ENCODE peak calls at places on chromosomes 11 and 22, in four cellular contexts. P, U, T and O are unnamed samples.
A peak's percentile ranks its signal among the peaks of the same experiment; 100 is the strongest.

GRCh38 chr22:31173386-31174145 is 13.6 kb downstream of the RNF185 start:
- DNase-seq in P (peak; percentile 57), T (peak; percentile 79), U (no peak), O (peak; percentile 60)

GRCh38 chr11:44565746-44566558 is 489 bp downstream of the CD82 start:
- DNase-seq in T (no peak), P (no peak), U (no peak), O (no peak)

GRCh38 chr11:61911701-61912529 is 5.5 kb downstream of the RAB3IL1 start:
- DNase-seq in P (no peak), T (no peak), U (no peak), O (no peak)

GRCh38 chr22:45159652-45160462 is 3.9 kb upstream of the NUP50 start:
- DNase-seq in T (no peak), P (no peak), U (no peak), O (no peak)

GRCh38 chr11:67195971-67196418 is 70.3 kb upstream of the GRK2 start:
- DNase-seq in T (peak; percentile 89), U (no peak), P (peak; percentile 73), O (no peak)

GRCh38 chr11:6402561-6402981 is 12.3 kb downstream of the SMPD1 start:
- DNase-seq in T (no peak), U (no peak), P (no peak), O (no peak)

GRCh38 chr11:68313574-68314202 is 1.3 kb downstream of the LRP5 start:
- DNase-seq in T (no peak), P (no peak), U (no peak), O (no peak)

GRCh38 chr11:126163074-126163700 is 48.3 kb downstream of the RPUSD4 start:
- DNase-seq in P (peak; percentile 82), T (peak; percentile 91), U (no peak), O (no peak)

GRCh38 chr11:134802598-134802997 is 390.6 kb upstream of the B3GAT1 start:
- DNase-seq in U (no peak), P (no peak), T (no peak), O (no peak)

GRCh38 chr11:76330651-76331050 is 50.3 kb downstream of the THAP12 start:
- DNase-seq in P (no peak), U (no peak), T (no peak), O (no peak)

GRCh38 chr11:70270877-70271634 is 566 bp downstream of the PPFIA1 start:
- DNase-seq in P (peak; percentile 17), U (peak; percentile 47), T (peak; percentile 18), O (peak; percentile 20)

GRCh38 chr11:80107415-80107814 is 666.6 kb upstream of the TENM4 start:
- DNase-seq in T (no peak), P (no peak), U (no peak), O (no peak)

GRCh38 chr11:120554771-120555432 is 43.4 kb downstream of the GRIK4 start:
- DNase-seq in U (no peak), P (no peak), T (no peak), O (peak; percentile 24)

GRCh38 chr11:66047541-66048365 is 1.2 kb downstream of the GAL3ST3 start:
- DNase-seq in P (no peak), U (no peak), T (no peak), O (no peak)

GRCh38 chr11:119166368-119167076 is 2.0 kb upstream of the NLRX1 start:
- DNase-seq in T (no peak), U (no peak), P (no peak), O (no peak)

GRCh38 chr11:44572431-44572830 is 7.0 kb downstream of the CD82 start:
- DNase-seq in T (no peak), P (no peak), U (no peak), O (no peak)

GRCh38 chr11:130124096-130124495 is 35.5 kb upstream of the ST14 start:
- DNase-seq in U (peak; percentile 72), T (peak; percentile 78), P (peak; percentile 51), O (peak; percentile 38)

GRCh38 chr11:62702241-62702640 is 5.0 kb downstream of the BSCL2 start:
- DNase-seq in U (no peak), P (no peak), T (no peak), O (no peak)

GRCh38 chr11:3081386-3081751 is 24.1 kb upstream of the CARS1 start:
- DNase-seq in T (no peak), P (no peak), U (no peak), O (no peak)

GRCh38 chr11:47591764-47592163 is 2.4 kb downstream of the C1QTNF4 start:
- DNase-seq in P (no peak), T (no peak), U (no peak), O (no peak)

GRCh38 chr11:71183878-71184277 is 68.5 kb downstream of the SHANK2 start:
- DNase-seq in P (no peak), T (no peak), U (no peak), O (no peak)

GRCh38 chr11:66328307-66329144 is 7.7 kb downstream of the RIN1 start:
- DNase-seq in P (no peak), U (peak; percentile 83), T (no peak), O (no peak)

GRCh38 chr22:44347098-44347497 is 34.3 kb upstream of the SHISAL1 start:
- DNase-seq in U (no peak), T (no peak), P (no peak), O (no peak)

GRCh38 chr11:5280582-5281102 is 10.9 kb upstream of the HBE1 start:
- DNase-seq in U (peak; percentile 16), P (peak; percentile 85), T (peak; percentile 97), O (peak; percentile 96)

GRCh38 chr11:78476066-78476465 is 58.4 kb upstream of the GAB2 start:
- DNase-seq in P (no peak), U (no peak), T (no peak), O (no peak)

GRCh38 chr11:12410006-12410728 is 32.8 kb downstream of the PARVA start:
- DNase-seq in P (no peak), T (no peak), U (no peak), O (no peak)

GRCh38 chr11:45827123-45827522 is 20.2 kb upstream of the CRY2 start:
- DNase-seq in U (no peak), P (no peak), T (no peak), O (no peak)

GRCh38 chr22:32822188-32822877 is 20.8 kb downstream of the TIMP3 start:
- DNase-seq in U (no peak), P (no peak), T (no peak), O (no peak)

GRCh38 chr22:41838842-41839618 is 6.1 kb downstream of the SREBF2 start:
- DNase-seq in P (no peak), U (no peak), T (no peak), O (no peak)

GRCh38 chr11:128625766-128626165 is 38.4 kb upstream of the ETS1 start:
- DNase-seq in P (no peak), U (no peak), T (no peak), O (no peak)

GRCh38 chr11:12050470-12050891 is 42.1 kb upstream of the DKK3 start:
- DNase-seq in P (no peak), U (no peak), T (no peak), O (peak; percentile 48)

DNA sequence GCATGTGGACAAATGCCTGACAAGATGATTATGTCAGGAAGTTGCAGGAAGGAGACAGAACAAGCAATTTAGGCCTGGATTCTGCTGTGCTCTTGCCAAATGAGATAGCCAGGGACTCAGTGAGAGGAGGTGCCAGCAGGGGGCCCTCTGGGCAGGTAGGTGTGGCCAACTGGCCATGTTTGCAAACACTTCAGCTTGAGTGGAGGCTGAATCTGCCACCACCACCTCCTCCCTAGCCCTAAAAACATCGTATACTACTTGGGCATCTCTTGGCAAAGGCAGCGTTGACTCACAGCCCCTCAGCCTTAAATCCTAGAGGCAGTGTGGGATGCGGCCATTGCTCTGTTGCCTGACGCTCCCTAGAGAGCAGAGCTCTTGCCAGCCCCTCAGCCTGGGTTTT is 95.1 kb upstream of the PLET1 start:
- DNase-seq in U (no peak), P (no peak), T (no peak), O (no peak)
- TF ChIP-seq CTCF in U (peak; percentile 26), P (peak; percentile 14), T (no peak), O (no peak)

GRCh38 chr22:22046370-22046769 is 63.8 kb upstream of the TOP3B start:
- DNase-seq in T (no peak), P (no peak), U (no peak), O (no peak)
- H3K4me3 ChIP-seq in T (no peak overlapping the region), P (no peak overlapping the region), U (no peak overlapping the region), O (no peak overlapping the region)

GRCh38 chr11:19359425-19360000 is 118.8 kb upstream of the E2F8 start:
- DNase-seq in T (no peak), P (peak; percentile 26), U (no peak), O (no peak)

GRCh38 chr11:19352072-19352735 is 111.5 kb upstream of the E2F8 start:
- DNase-seq in P (no peak), U (no peak), T (no peak), O (peak; percentile 38)

GRCh38 chr11:19352736-19353110 is 112.0 kb upstream of the E2F8 start:
- DNase-seq in P (no peak), U (no peak), T (no peak), O (peak; percentile 62)

GRCh38 chr11:19353287-19353686 is 112.5 kb upstream of the E2F8 start:
- DNase-seq in U (no peak), T (no peak), P (no peak), O (no peak)

GRCh38 chr11:19355601-19356000 is 114.9 kb upstream of the E2F8 start:
- DNase-seq in T (no peak), P (no peak), U (no peak), O (no peak)
- TF ChIP-seq CTCF in T (no peak), P (no peak), U (no peak), O (no peak)

DNA sequence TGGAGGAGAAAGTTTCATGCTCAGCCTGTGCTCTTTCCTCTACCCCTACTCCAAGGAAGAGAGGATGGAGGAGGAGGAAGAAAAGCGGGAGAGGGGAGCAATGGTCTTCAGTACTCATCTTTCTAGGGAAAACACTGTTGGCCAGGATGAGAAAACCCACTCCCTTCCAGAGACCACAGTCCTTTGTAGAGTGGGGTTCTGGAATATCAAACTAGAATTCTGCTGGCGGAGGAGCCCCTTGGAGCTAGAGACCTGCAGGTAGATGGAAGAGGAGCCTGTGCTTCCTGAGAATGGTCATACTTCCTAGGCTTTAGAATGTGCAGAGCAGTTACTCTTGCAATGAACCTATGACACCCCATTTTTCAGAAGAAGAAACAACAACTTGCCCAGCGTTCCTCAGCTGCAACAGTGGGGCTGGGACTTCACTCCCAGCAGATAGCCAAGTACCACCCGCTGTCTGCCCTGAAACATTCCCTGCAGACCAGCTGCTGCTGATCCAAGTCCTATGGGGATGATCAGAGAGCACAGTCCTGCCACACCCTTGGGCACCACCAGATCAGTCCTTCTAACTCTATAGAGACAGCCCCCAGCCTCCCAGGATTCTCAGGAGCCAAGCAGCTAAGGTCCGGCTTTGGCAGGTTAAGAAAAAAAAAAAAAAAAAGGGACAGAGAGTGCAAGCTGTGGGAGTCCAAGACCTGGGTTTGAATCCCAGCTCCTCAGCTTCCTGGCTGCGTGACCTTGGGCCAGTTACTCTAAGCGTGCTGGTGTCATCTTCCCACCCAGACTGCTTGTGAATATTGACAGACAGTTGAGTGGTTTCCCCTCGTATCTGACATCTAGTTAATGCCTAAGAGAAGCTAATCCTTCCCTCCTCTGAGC is 664 bp downstream of the PTGDR2 start:
- DNase-seq in U (no peak), T (no peak), P (no peak), O (no peak)
- H3K4me3 ChIP-seq in U (peak overlapping the region; percentile 23), T (no peak overlapping the region), P (no peak overlapping the region), O (no peak overlapping the region)

GRCh38 chr22:17260291-17260690 is 41.1 kb upstream of the ADA2 start:
- DNase-seq in P (no peak), U (no peak), T (no peak), O (no peak)

GRCh38 chr22:17258015-17258827 is 39.0 kb upstream of the ADA2 start:
- DNase-seq in P (no peak), T (no peak), U (peak; percentile 61), O (peak; percentile 42)

GRCh38 chr22:17257091-17257490 is 37.9 kb upstream of the ADA2 start:
- DNase-seq in P (no peak), T (no peak), U (no peak), O (no peak)

GRCh38 chr22:17260950-17261349 is 41.7 kb upstream of the ADA2 start:
- DNase-seq in T (no peak), P (no peak), U (no peak), O (no peak)

GRCh38 chr22:17257578-17257977 is 38.3 kb upstream of the ADA2 start:
- DNase-seq in T (no peak), U (no peak), P (no peak), O (no peak)
- TF ChIP-seq CTCF in T (no peak), U (no peak), P (no peak), O (no peak)